ENCODE peak calls at places on chromosomes 12 and 14, in nine cellular contexts. F, C, Z, N, I, T, U, G and O are unnamed samples. For H3K4me1, the result is how much of the 10 kb centered on the place peaks cover.

GRCh38 chr12:77724367-77724957 is 106.2 kb upstream of the NAV3 start:
- DNase-seq in F (peak), C (no peak), Z (no peak), N (no peak), I (no peak), T (no peak), U (peak), G (peak), O (no peak)

GRCh38 chr12:119914666-119915065 is 37.5 kb upstream of the CIT start:
- DNase-seq in F (no peak), C (no peak), Z (no peak), N (no peak), I (no peak), T (no peak), U (no peak), G (no peak), O (no peak)

GRCh38 chr12:25710149-25710548 is 157.1 kb upstream of the LMNTD1 start:
- DNase-seq in F (no peak), C (no peak), Z (no peak), N (no peak), I (no peak), T (no peak), U (no peak), G (no peak), O (no peak)

GRCh38 chr12:50033317-50033679 is 8.0 kb upstream of the RACGAP1 start:
- DNase-seq in F (no peak), C (no peak), Z (no peak), N (no peak), I (no peak), T (no peak), U (no peak), G (no peak), O (peak)

GRCh38 chr12:39736406-39736805 is 116.8 kb upstream of the ABCD2 start:
- DNase-seq in F (no peak), C (no peak), Z (no peak), N (no peak), I (no peak), T (no peak), U (no peak), G (no peak), O (no peak)

GRCh38 chr12:103966736-103967135 is 1.1 kb downstream of the TDG start:
- DNase-seq in F (no peak), C (no peak), Z (no peak), N (no peak), I (no peak), T (no peak), U (no peak), G (peak), O (no peak)

GRCh38 chr14:65287264-65288131 is 125.0 kb upstream of the FUT8 start:
- DNase-seq in F (no peak), C (no peak), Z (no peak), N (no peak), I (peak), T (no peak), U (no peak), G (no peak), O (no peak)

GRCh38 chr12:111404362-111405148 is 1.2 kb upstream of the SH2B3 start:
- DNase-seq in F (no peak), C (no peak), Z (no peak), N (no peak), I (peak), T (peak), U (peak), G (peak), O (no peak)

GRCh38 chr12:27424631-27425230 is 21.8 kb upstream of the SMCO2 start:
- DNase-seq in F (peak), C (no peak), Z (no peak), N (no peak), I (no peak), T (peak), U (peak), G (peak), O (peak)

GRCh38 chr14:76456200-76456599 is 80.3 kb downstream of the ESRRB start:
- DNase-seq in F (peak), C (no peak), Z (no peak), N (no peak), I (no peak), T (no peak), U (peak), G (peak), O (peak)

GRCh38 chr12:89924191-89924590 is 215.6 kb upstream of the ATP2B1 start:
- DNase-seq in F (no peak), C (no peak), Z (no peak), N (no peak), I (no peak), T (no peak), U (no peak), G (no peak), O (no peak)

GRCh38 chr12:85029456-85029855 is 6.6 kb downstream of the TSPAN19 start:
- DNase-seq in F (peak), C (no peak), Z (no peak), N (no peak), I (no peak), T (no peak), U (peak), G (peak), O (no peak)

GRCh38 chr14:71117839-71118743 is 210.8 kb downstream of the PCNX1 start:
- DNase-seq in F (peak), C (no peak), Z (no peak), N (no peak), I (no peak), T (no peak), U (peak), G (no peak), O (no peak)

GRCh38 chr14:93916476-93916875 is 10.7 kb upstream of the FAM181A start:
- DNase-seq in F (no peak), C (no peak), Z (no peak), N (no peak), I (no peak), T (no peak), U (no peak), G (no peak), O (no peak)

GRCh38 chr14:64539186-64539552 is 1.4 kb upstream of the HSPA2 start:
- DNase-seq in F (peak), C (no peak), Z (no peak), N (no peak), I (no peak), T (no peak), U (no peak), G (no peak), O (no peak)

GRCh38 chr12:113299619-113300237 is 35.2 kb downstream of the SLC8B1 start:
- DNase-seq in F (peak), C (peak), Z (peak), N (peak), I (no peak), T (peak), U (peak), G (peak), O (peak)

DNA sequence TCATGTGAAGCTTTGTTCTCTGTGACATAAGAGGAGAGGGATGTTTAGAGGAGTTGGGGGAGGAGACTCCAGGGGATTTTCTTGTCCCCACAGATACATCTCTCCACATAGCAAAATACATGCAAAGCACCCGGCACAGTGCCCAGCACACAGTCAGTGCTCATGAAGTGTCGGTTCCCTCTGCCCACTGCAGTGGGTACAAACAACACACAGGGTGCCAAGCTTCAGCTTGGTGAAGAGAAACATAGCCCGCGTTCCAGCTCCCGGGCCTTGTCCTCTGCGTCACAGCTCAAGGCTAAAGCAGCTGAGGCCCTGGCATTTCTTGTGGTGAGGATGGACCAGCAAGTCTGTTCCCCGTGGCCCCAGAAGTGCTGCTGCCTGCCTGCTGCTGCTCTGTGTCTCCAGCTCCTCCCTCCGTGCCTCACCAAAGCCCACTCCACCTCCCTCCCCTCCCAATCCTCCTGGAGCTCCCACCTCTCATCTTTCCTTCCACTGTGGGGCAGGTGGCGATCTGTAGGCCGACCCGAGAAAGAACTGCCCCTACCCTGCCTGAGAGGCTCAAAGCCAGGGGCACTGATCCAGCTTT is 57.0 kb upstream of the FKBP4 start:
- DNase-seq in F (no peak), C (no peak), Z (no peak), N (no peak), I (no peak), T (no peak), U (no peak), G (no peak), O (no peak)
- H3K4me1 ChIP-seq in F (under half), C (under half), Z (under half), N (under half), I (under half), T (under half), U (under half), G (under half), O (under half)

GRCh38 chr14:61925043-61925442 is 162.8 kb downstream of the SNAPC1 start:
- DNase-seq in F (peak), C (no peak), Z (no peak), N (no peak), I (no peak), T (no peak), U (peak), G (peak), O (no peak)
- H3K4me1 ChIP-seq in F (under half), C (under half), Z (under half), N (under half), I (under half), T (under half), U (under half), G (under half), O (under half)

GRCh38 chr14:73771848-73772705 is 57.9 kb upstream of the PNMA1 start:
- DNase-seq in F (peak), C (peak), Z (no peak), N (peak), I (peak), T (peak), U (peak), G (peak), O (peak)
- H3K4me1 ChIP-seq in F (under half), C (half or more), Z (half or more), N (half or more), I (half or more), T (under half), U (half or more), G (under half), O (under half)

DNA sequence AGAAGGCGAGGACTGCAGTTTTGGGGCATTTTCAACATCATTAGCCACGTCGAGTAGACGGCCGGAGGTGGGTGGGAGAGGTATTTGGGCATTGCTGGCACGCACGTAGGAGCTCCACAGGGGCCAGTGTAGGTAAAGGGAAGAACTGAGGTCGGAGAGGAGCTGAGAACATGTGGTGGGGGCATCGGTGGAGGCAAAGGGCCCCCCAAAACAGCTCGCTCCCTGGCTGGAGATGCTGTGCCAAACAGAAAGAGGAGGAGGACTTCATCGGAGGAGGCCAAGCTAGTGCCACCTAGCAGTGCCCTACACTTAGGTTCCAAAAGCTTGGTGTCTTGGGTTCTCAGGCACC is 52.0 kb upstream of the PPP2R5C start:
- DNase-seq in F (no peak), C (no peak), Z (no peak), N (peak), I (no peak), T (no peak), U (no peak), G (no peak), O (no peak)
- H3K4me1 ChIP-seq in F (under half), C (under half), Z (under half), N (under half), I (under half), T (under half), U (half or more), G (under half), O (under half)

DNA sequence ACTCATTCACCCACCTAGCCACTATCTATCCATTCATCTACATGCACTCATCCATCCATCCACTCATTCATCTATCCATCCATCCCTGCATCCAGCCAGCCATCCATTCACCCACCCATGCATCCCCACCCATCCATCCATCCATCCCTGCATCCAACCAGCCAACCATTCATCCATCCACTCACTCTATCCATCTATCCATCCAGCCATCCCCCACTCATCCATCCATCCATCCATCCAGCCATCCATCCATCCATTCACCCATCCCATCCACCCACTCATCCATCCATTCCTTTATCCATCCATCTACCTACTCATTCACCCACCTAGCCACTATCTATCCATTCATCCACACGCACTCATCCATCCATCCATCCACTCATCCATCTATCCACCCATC is 73.1 kb downstream of the NOC4L start:
- DNase-seq in F (no peak), C (no peak), Z (no peak), N (no peak), I (no peak), T (no peak), U (no peak), G (no peak), O (no peak)
- H3K4me1 ChIP-seq in F (under half), C (under half), Z (under half), N (under half), I (under half), T (under half), U (under half), G (under half), O (under half)

GRCh38 chr12:117986705-117987469 is 18.1 kb upstream of the KSR2 start:
- DNase-seq in F (peak), C (no peak), Z (no peak), N (no peak), I (no peak), T (no peak), U (no peak), G (no peak), O (no peak)
- H3K4me1 ChIP-seq in F (under half), C (under half), Z (under half), N (under half), I (under half), T (under half), U (under half), G (under half), O (under half)

DNA sequence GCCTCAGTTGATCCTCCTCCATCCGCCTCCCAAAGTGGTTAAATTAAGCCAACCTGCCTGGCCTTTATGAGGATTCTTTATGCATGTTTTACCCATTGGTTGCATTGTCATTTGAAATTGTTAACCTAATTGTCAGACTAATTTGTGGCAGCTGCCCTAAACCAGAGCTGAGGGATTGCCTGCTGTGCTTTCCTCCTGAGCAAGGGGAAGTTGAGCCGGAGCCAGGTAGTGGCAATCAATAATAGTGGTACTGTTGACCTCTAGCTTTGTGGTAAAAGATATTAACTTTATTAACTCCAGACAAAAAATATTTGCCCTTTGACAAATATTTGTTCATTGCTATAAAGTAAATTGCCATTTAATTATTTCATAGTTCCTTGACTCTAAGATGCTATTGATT is 5.6 kb upstream of the HEBP1 start:
- DNase-seq in F (no peak), C (no peak), Z (no peak), N (peak), I (no peak), T (no peak), U (no peak), G (no peak), O (no peak)
- H3K4me1 ChIP-seq in F (under half), C (under half), Z (under half), N (under half), I (under half), T (under half), U (under half), G (under half), O (under half)

GRCh38 chr12:56299853-56300643 is at the start of gene CS:
- DNase-seq in F (peak), C (peak), Z (peak), N (peak), I (peak), T (peak), U (peak), G (peak), O (peak)
- H3K4me1 ChIP-seq in F (under half), C (half or more), Z (under half), N (half or more), I (under half), T (under half), U (half or more), G (under half), O (under half)

GRCh38 chr12:96220902-96221301 is 26.7 kb downstream of the ELK3 start:
- DNase-seq in F (peak), C (no peak), Z (peak), N (no peak), I (no peak), T (no peak), U (no peak), G (no peak), O (no peak)
- H3K4me1 ChIP-seq in F (under half), C (under half), Z (under half), N (under half), I (under half), T (under half), U (half or more), G (under half), O (under half)